ENCODE peak calls at places on chromosomes 6 and 20, in five cellular contexts. T is GM12878, W is A549, K is K562, Y is HepG2. C is an unnamed sample.

GRCh38 chr20:38060536-38060935 is 27.0 kb downstream of the RPRD1B start:
- DNase-seq in T (no peak), W (no peak), K (no peak), Y (no peak), C (no peak)

GRCh38 chr6:53119772-53120409 is 28.8 kb downstream of the GCM1 start:
- DNase-seq in T (no peak), W (peak), K (no peak), Y (peak), C (peak)

GRCh38 chr20:32893878-32894483 is 35.3 kb downstream of the EFCAB8 start:
- DNase-seq in T (no peak), W (peak), K (peak), Y (peak), C (peak)

GRCh38 chr6:164151161-164151728 is 736.7 kb downstream of the QKI start:
- DNase-seq in T (no peak), W (no peak), K (no peak), Y (no peak), C (no peak)

GRCh38 chr6:160400426-160400825 is 52.2 kb downstream of the SLC22A3 start:
- DNase-seq in T (no peak), W (no peak), K (no peak), Y (no peak), C (no peak)

GRCh38 chr20:63189322-63189642 is 26.6 kb downstream of the YTHDF1 start:
- DNase-seq in T (no peak), W (no peak), K (no peak), Y (no peak), C (no peak)

GRCh38 chr6:153038378-153038777 is 35.9 kb upstream of the MTRF1L start:
- DNase-seq in T (no peak), W (no peak), K (no peak), Y (no peak), C (no peak)

GRCh38 chr6:56890683-56891429 is 64.1 kb upstream of the BEND6 start:
- DNase-seq in T (peak), W (peak), K (peak), Y (no peak), C (no peak)

GRCh38 chr20:62566771-62567170 is 75.5 kb upstream of the SLCO4A1 start:
- DNase-seq in T (no peak), W (no peak), K (no peak), Y (no peak), C (no peak)

GRCh38 chr6:160428069-160428430 is 79.9 kb downstream of the SLC22A3 start:
- DNase-seq in T (no peak), W (no peak), K (no peak), Y (no peak), C (no peak)

GRCh38 chr6:158069800-158070195 is 88.1 kb downstream of the SYNJ2 start:
- DNase-seq in T (no peak), W (no peak), K (no peak), Y (no peak), C (no peak)

GRCh38 chr20:63707558-63708300 is at the start of the genes ARFRP1 and ZGPAT:
- DNase-seq in T (no peak), W (peak), K (peak), Y (peak), C (peak)

GRCh38 chr6:39821014-39821738 is 29.0 kb downstream of the DAAM2 start:
- DNase-seq in T (no peak), W (no peak), K (no peak), Y (no peak), C (no peak)

GRCh38 chr6:149840345-149841075 is 23.6 kb downstream of the LRP11 start:
- DNase-seq in T (no peak), W (peak), K (peak), Y (peak), C (peak)
- TF ChIP-seq JUNB in T (no peak), W (no peak), K (no peak), Y (no peak), C (no peak)

DNA sequence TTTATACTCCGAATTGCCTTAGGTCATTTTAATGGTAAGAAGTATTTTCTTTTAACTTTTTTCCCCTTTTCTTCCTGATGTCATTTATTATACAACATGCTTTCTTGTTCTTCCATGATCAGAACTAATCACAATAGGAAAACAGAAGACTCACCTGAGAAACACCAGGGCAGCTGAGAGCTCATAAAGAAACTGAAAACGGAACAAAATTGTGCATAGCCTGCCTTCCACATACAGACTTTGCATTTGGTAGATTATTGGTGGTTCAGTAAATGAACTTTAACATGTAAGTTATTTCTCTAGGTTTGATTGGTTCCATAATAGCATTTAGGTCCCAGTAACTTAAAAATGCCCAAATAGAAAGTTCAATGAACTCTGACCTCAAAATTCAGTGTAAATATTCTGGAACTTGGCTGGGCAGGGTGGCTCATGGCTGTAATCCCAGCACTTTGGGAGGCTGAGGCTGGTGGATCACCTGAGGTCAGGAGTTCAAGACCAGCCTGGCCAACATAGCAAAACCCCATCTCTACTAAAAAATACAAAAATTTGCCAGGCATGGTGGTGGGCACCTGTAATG is 161.1 kb upstream of the DTNBP1 start:
- DNase-seq in T (peak), W (no peak), K (no peak), Y (no peak), C (no peak)
- H3K27ac ChIP-seq in T (no peak), W (no peak), K (no peak), Y (no peak), C (no peak)

GRCh38 chr6:6916598-6916997 is 191.2 kb upstream of the RREB1 start:
- DNase-seq in T (no peak), W (no peak), K (no peak), Y (no peak), C (no peak)

GRCh38 chr6:6919173-6919572 is 188.6 kb upstream of the RREB1 start:
- DNase-seq in T (no peak), W (no peak), K (no peak), Y (no peak), C (no peak)

GRCh38 chr6:6920114-6920983 is 187.4 kb upstream of the RREB1 start:
- DNase-seq in T (no peak), W (no peak), K (no peak), Y (no peak), C (no peak)

GRCh38 chr6:6915813-6916547 is 191.8 kb upstream of the RREB1 start:
- DNase-seq in T (no peak), W (no peak), K (no peak), Y (no peak), C (no peak)

GRCh38 chr6:6918216-6918983 is 189.4 kb upstream of the RREB1 start:
- DNase-seq in T (peak), W (peak), K (peak), Y (no peak), C (no peak)
- TF ChIP-seq JUNB in T (peak), W (no peak), K (no peak), Y (no peak), C (no peak)

DNA sequence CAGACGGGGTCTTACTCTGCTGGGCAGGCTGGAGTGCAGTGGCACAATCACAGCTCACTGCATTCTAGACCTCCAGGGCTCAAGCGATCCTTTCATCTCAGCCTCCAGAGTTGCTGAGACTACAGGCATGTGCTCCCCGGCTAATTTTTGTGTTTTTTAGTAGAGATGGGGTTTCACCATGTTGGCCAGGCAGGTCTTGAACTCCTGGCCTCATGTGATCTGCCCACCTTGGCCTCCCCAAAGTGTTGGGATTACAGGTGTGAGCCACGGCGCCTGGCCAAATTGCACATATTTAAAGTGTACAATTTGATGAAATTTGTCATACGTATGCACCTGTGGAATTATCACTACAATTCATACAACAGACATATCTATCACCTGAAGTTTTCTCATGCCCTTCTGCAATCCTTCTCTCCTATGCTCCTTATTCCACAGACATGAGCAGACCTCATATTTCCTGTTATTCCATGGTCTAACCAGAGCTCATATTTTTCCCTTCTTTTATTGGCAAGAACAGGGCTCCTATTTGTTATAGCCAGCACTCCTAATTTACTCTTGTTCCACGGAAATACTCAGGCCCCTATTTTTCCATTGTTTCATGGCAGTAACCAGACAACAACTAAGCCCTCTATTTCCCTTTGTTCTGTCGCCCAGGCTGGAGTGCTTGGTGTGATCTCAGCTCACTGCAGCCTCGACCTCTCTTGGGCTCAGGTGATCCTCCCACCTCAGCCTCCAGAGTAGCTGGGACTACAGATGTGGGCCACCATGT is 2.2 kb upstream of the CSTL1 start:
- DNase-seq in T (no peak), W (no peak), K (no peak), Y (no peak), C (no peak)
- H3K27ac ChIP-seq in T (no peak), W (no peak), K (no peak), Y (no peak), C (no peak)

GRCh38 chr20:36150847-36151539 is 3.5 kb upstream of the EPB41L1 start:
- DNase-seq in T (no peak), W (no peak), K (no peak), Y (peak), C (no peak)
- TF ChIP-seq JUNB in T (no peak), W (no peak), K (no peak), Y (no peak), C (no peak)

GRCh38 chr6:149830731-149831379 is 33.3 kb downstream of the LRP11 start:
- DNase-seq in T (no peak), W (no peak), K (no peak), Y (no peak), C (no peak)
- H3K27ac ChIP-seq in T (no peak), W (no peak), K (no peak), Y (peak), C (no peak)

DNA sequence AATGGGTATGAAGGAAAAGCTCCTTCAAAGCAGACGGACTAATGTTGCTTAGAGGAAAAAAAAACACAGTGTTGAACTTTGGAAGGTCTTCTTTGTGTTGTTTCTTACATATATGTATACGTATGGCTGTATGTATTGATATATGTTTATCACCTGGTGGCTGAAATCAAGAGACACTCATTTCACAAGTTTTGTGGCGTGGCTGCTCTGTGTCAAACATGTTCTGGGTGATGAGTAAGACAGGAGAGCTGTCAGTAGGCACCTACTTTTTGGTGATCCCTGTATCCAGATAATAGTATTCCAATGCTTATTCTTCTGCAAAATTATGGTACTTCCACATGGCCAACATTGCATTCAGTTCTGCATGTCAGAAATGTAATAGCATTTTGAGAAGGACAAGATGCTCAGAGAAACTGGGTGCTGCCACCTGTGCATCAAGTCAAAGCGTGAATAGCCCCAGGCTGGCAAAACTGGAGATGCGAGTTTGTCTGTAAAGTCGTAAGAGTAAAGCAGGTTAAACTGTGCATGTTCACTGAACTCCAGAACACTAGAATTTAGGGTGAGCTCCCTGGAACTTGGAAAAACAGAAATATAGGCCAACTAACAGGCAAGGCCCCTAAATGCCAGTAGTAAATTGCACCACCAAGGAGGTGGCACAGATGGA is 67.9 kb downstream of the ARMC2 start:
- DNase-seq in T (no peak), W (no peak), K (no peak), Y (no peak), C (no peak)
- TF ChIP-seq JUNB in T (no peak), W (no peak), K (no peak), Y (no peak), C (no peak)

GRCh38 chr6:13561624-13562267 is 12.7 kb upstream of the SIRT5 start:
- DNase-seq in T (no peak), W (no peak), K (no peak), Y (peak), C (no peak)

GRCh38 chr6:13559968-13560650 is 14.3 kb upstream of the SIRT5 start:
- DNase-seq in T (no peak), W (no peak), K (no peak), Y (no peak), C (no peak)

GRCh38 chr6:13558718-13559117 is 15.7 kb upstream of the SIRT5 start:
- DNase-seq in T (no peak), W (no peak), K (no peak), Y (no peak), C (no peak)

GRCh38 chr6:13559251-13559650 is 15.2 kb upstream of the SIRT5 start:
- DNase-seq in T (no peak), W (no peak), K (no peak), Y (peak), C (no peak)

DNA sequence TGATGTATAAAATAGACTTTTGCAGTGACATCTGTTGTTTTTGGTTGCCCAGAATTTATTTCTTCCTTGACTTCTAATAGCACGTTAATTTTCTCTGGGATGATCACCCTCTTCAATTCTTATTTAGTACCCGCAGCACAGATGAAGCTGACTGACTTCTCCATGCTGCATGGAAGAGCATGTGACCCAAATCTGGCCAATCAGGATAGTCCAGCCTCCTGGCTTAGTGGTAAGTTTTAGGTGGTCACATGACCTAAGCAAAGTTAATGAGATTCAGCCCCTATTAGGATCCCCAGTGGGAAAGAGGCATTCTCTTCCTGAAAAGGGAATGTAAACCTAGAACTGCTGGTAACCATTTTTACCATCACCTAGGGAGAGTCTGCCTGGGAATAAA is 13.8 kb upstream of the SIRT5 start:
- DNase-seq in T (no peak), W (no peak), K (peak), Y (no peak), C (peak)
- H3K27ac ChIP-seq in T (no peak), W (no peak), K (no peak), Y (no peak), C (no peak)

GRCh38 chr6:169832247-169832948 is 81.0 kb downstream of the ERMARD start:
- DNase-seq in T (no peak), W (no peak), K (no peak), Y (peak), C (no peak)
- TF ChIP-seq JUNB in T (no peak), W (no peak), K (no peak), Y (no peak), C (no peak)

GRCh38 chr6:110326609-110327008 is 31.5 kb downstream of the METTL24 start:
- DNase-seq in T (no peak), W (no peak), K (no peak), Y (no peak), C (no peak)

GRCh38 chr6:110329348-110329728 is 28.8 kb downstream of the METTL24 start:
- DNase-seq in T (no peak), W (no peak), K (no peak), Y (no peak), C (no peak)

GRCh38 chr6:110329729-110330436 is 28.3 kb downstream of the METTL24 start:
- DNase-seq in T (no peak), W (no peak), K (no peak), Y (peak), C (no peak)

GRCh38 chr6:110325197-110325596 is 33.0 kb downstream of the METTL24 start:
- DNase-seq in T (no peak), W (no peak), K (no peak), Y (peak), C (no peak)

GRCh38 chr6:110328231-110328630 is 29.9 kb downstream of the METTL24 start:
- DNase-seq in T (no peak), W (no peak), K (no peak), Y (no peak), C (no peak)
- H3K27ac ChIP-seq in T (no peak), W (no peak), K (no peak), Y (no peak), C (no peak)